ENCODE peak calls at places on chromosomes 1 and 21, in nine cellular contexts. A, G, J, N, Z, E, Y, M and H are unnamed samples.

GRCh38 chr1:86137458-86137857 is 19.1 kb downstream of the COL24A1 start:
- DNase-seq in A (no peak), G (no peak), J (no peak), N (no peak), Z (peak), E (no peak), Y (no peak), M (no peak), H (no peak)

GRCh38 chr1:248821641-248822040 is 4.1 kb downstream of the SH3BP5L start:
- DNase-seq in A (no peak), G (no peak), J (no peak), N (no peak), Z (no peak), E (no peak), Y (no peak), M (no peak), H (no peak)

GRCh38 chr1:228109962-228110488 is 926 bp upstream of the MRPL55 start:
- DNase-seq in A (no peak), G (no peak), J (no peak), N (no peak), Z (no peak), E (peak), Y (peak), M (no peak), H (no peak)

GRCh38 chr1:31426249-31426922 is 13.4 kb downstream of the SERINC2 start:
- DNase-seq in A (no peak), G (no peak), J (no peak), N (no peak), Z (no peak), E (no peak), Y (no peak), M (no peak), H (no peak)

GRCh38 chr1:20351911-20352675 is 61.4 kb downstream of the VWA5B1 start:
- DNase-seq in A (no peak), G (no peak), J (no peak), N (no peak), Z (no peak), E (no peak), Y (no peak), M (no peak), H (no peak)

GRCh38 chr21:29148535-29148934 is 18.1 kb downstream of the MAP3K7CL start:
- DNase-seq in A (no peak), G (no peak), J (no peak), N (no peak), Z (peak), E (no peak), Y (no peak), M (no peak), H (no peak)

GRCh38 chr1:234907585-234908457 is 220.8 kb downstream of the TOMM20 start:
- DNase-seq in A (no peak), G (no peak), J (no peak), N (no peak), Z (peak), E (no peak), Y (no peak), M (no peak), H (no peak)

GRCh38 chr1:198788561-198789064 is 149.8 kb downstream of the PTPRC start:
- DNase-seq in A (peak), G (no peak), J (peak), N (no peak), Z (peak), E (peak), Y (no peak), M (no peak), H (no peak)

GRCh38 chr1:23453455-23454000 is 29.0 kb upstream of the TCEA3 start:
- DNase-seq in A (no peak), G (no peak), J (no peak), N (no peak), Z (no peak), E (no peak), Y (no peak), M (no peak), H (no peak)